ENCODE peak calls at places on chromosomes 3 and 15, in four cellular contexts. O is H9, T is A549, G is Peyer's patch. K is an unnamed sample.
A peak's percentile ranks its signal among the peaks of the same experiment; 100 is the strongest.

GRCh38 chr15:100980410-100981046 is 61.4 kb downstream of the LRRK1 start:
- DNase-seq in O (no peak), T (no peak), G (no peak), K (no peak)

GRCh38 chr3:36227982-36228381 is 152.3 kb upstream of the STAC start:
- DNase-seq in O (no peak), T (no peak), G (no peak), K (no peak)

GRCh38 chr15:91407237-91407889 is 307.3 kb downstream of the SV2B start:
- DNase-seq in O (peak; percentile 42), T (no peak), G (no peak), K (no peak)

GRCh38 chr15:57595011-57595866 is 3.5 kb downstream of the MYZAP start:
- DNase-seq in O (no peak), T (no peak), G (no peak), K (no peak)

GRCh38 chr15:98493966-98494511 is 154.3 kb upstream of the IGF1R start:
- DNase-seq in O (no peak), T (no peak), G (no peak), K (no peak)

GRCh38 chr15:90432253-90432652 is 44.2 kb downstream of the IQGAP1 start:
- DNase-seq in O (no peak), T (no peak), G (no peak), K (no peak)

GRCh38 chr15:95857124-95857757 is 473.3 kb upstream of the NR2F2 start:
- DNase-seq in O (no peak), T (no peak), G (no peak), K (no peak)

GRCh38 chr3:24365168-24365567 is 129.5 kb downstream of the THRB start:
- DNase-seq in O (no peak), T (peak; percentile 29), G (no peak), K (no peak)

GRCh38 chr3:177037241-177037640 is 160.0 kb downstream of the TBL1XR1 start:
- DNase-seq in O (no peak), T (no peak), G (no peak), K (no peak)

GRCh38 chr15:31255176-31255510 is 71.5 kb upstream of the KLF13 start:
- DNase-seq in O (no peak), T (no peak), G (no peak), K (no peak)

GRCh38 chr3:134941820-134942219 is 146.8 kb downstream of the EPHB1 start:
- DNase-seq in O (no peak), T (no peak), G (no peak), K (no peak)

GRCh38 chr3:64818196-64818595 is 130.4 kb upstream of the ADAMTS9 start:
- DNase-seq in O (no peak), T (no peak), G (no peak), K (no peak)

GRCh38 chr3:32336123-32336518 is 55.5 kb upstream of the CMTM7 start:
- DNase-seq in O (no peak), T (no peak), G (no peak), K (no peak)

GRCh38 chr15:85555875-85556617 is 175.6 kb downstream of the AKAP13 start:
- DNase-seq in O (no peak), T (no peak), G (no peak), K (no peak)

GRCh38 chr3:70873686-70874085 is 561.2 kb upstream of the MDFIC2 start:
- DNase-seq in O (no peak), T (no peak), G (no peak), K (no peak)

GRCh38 chr3:104316118-104316517 is 1050.6 kb upstream of the ALCAM start:
- DNase-seq in O (no peak), T (no peak), G (no peak), K (no peak)

GRCh38 chr3:150253622-150254021 is 154.5 kb upstream of the TSC22D2 start:
- DNase-seq in O (no peak), T (no peak), G (no peak), K (no peak)

GRCh38 chr15:51227967-51228783 is 110.2 kb downstream of the CYP19A1 start:
- DNase-seq in O (no peak), T (peak; percentile 72), G (no peak), K (peak; percentile 24)

GRCh38 chr15:31197497-31198414 is 96.2 kb upstream of the TRPM1 start:
- DNase-seq in O (peak; percentile 84), T (no peak), G (no peak), K (no peak)

GRCh38 chr15:64521201-64521600 is 60.8 kb downstream of the ZNF609 start:
- DNase-seq in O (no peak), T (no peak), G (no peak), K (no peak)

GRCh38 chr3:59812778-59813558 is 763.1 kb upstream of the CFAP20DC start:
- DNase-seq in O (no peak), T (no peak), G (no peak), K (no peak)
- TF ChIP-seq CTCF in O (no peak), T (no peak), G (no peak), K (no peak)

GRCh38 chr3:55166577-55167555 is 239.0 kb upstream of the LRTM1 start:
- DNase-seq in O (no peak), T (no peak), G (no peak), K (no peak)
- TF ChIP-seq CTCF in O (no peak), T (no peak), G (no peak), K (no peak)

GRCh38 chr3:188362405-188362831 is 208.5 kb downstream of the LPP start:
- DNase-seq in O (no peak), T (peak; percentile 50), G (no peak), K (no peak)
- TF ChIP-seq CTCF in O (no peak), T (peak; percentile 13), G (peak; percentile 45), K (no peak)

GRCh38 chr15:35080226-35080625 is 4.9 kb downstream of the NANOGP8 start:
- DNase-seq in O (no peak), T (no peak), G (no peak), K (no peak)

GRCh38 chr15:35078221-35078915 is 6.7 kb downstream of the NANOGP8 start:
- DNase-seq in O (peak; percentile 63), T (peak; percentile 75), G (no peak), K (no peak)
- TF ChIP-seq CTCF in O (peak; percentile 94), T (peak; percentile 98), G (peak; percentile 78), K (peak; percentile 15)